ENCODE peak calls at places on chromosome 17, in four cellular contexts. V is A549, B is stomach, P is transverse colon. I is an unnamed sample.

GRCh38 chr17:78146471-78146869 is 285 bp downstream of the C17orf99 start:
- DNase-seq in V (no peak), B (no peak), P (peak), I (no peak)

GRCh38 chr17:35540589-35541404 is 3.3 kb upstream of the SLFN12L start:
- DNase-seq in P (peak), B (peak), V (no peak), I (no peak)

GRCh38 chr17:16407911-16408588 is 7.3 kb upstream of the TRPV2 start:
- DNase-seq in B (peak), V (no peak), P (peak), I (no peak)

GRCh38 chr17:66432558-66432957 is 130.1 kb downstream of the PRKCA start:
- DNase-seq in V (no peak), P (no peak), B (no peak), I (no peak)

GRCh38 chr17:76274559-76274956 is 9.4 kb downstream of the UBALD2 start:
- DNase-seq in P (no peak), B (no peak), V (no peak), I (no peak)

GRCh38 chr17:41967141-41967920 is 736 bp downstream of the CNP start:
- DNase-seq in V (no peak), P (peak), B (no peak), I (peak)

GRCh38 chr17:56754523-56755208 is 79.1 kb downstream of the C17orf67 start:
- DNase-seq in V (peak), P (no peak), B (no peak), I (peak)

GRCh38 chr17:64213995-64214507 is 49.0 kb downstream of the TEX2 start:
- DNase-seq in P (no peak), B (no peak), V (no peak), I (no peak)

GRCh38 chr17:42378597-42379594 is 9.3 kb downstream of the STAT3 start:
- DNase-seq in P (peak), V (no peak), B (no peak), I (no peak)

GRCh38 chr17:9018731-9019130 is 2.6 kb upstream of the NTN1 start:
- DNase-seq in P (no peak), B (no peak), V (no peak), I (no peak)

GRCh38 chr17:65156185-65156834 is 19.1 kb downstream of the RGS9 start:
- DNase-seq in P (peak), V (no peak), B (peak), I (no peak)

GRCh38 chr17:44402564-44403172 is 13.2 kb upstream of the ITGA2B start:
- DNase-seq in P (no peak), V (no peak), B (no peak), I (no peak)

GRCh38 chr17:41396340-41396739 is 1.1 kb downstream of the KRT31 start:
- DNase-seq in P (no peak), V (no peak), B (no peak), I (no peak)

GRCh38 chr17:31294839-31295488 is 2.1 kb downstream of the OMG start:
- DNase-seq in P (no peak), B (no peak), V (no peak), I (no peak)

GRCh38 chr17:36980281-36980761 is 31.6 kb downstream of the AATF start:
- DNase-seq in B (no peak), P (no peak), V (no peak), I (no peak)

GRCh38 chr17:82752371-82753200 is 721 bp downstream of the TBCD start:
- DNase-seq in B (no peak), P (peak), V (peak), I (peak)

GRCh38 chr17:5234645-5235576 is at the start of gene SCIMP:
- DNase-seq in P (peak), V (no peak), B (no peak), I (no peak)

GRCh38 chr17:76004750-76005262 is 4.2 kb downstream of the CDK3 start:
- DNase-seq in V (no peak), B (no peak), P (no peak), I (no peak)

GRCh38 chr17:69954241-69954933 is 120.6 kb upstream of the KCNJ16 start:
- DNase-seq in B (no peak), P (no peak), V (no peak), I (no peak)

GRCh38 chr17:15361151-15361550 is 19.8 kb upstream of the TEKT3 start:
- DNase-seq in B (no peak), V (no peak), P (no peak), I (no peak)

GRCh38 chr17:41718287-41718645 is 6.1 kb downstream of the GAST start:
- DNase-seq in P (no peak), V (no peak), B (no peak), I (no peak)

GRCh38 chr17:55005520-55005919 is 37.0 kb downstream of the STXBP4 start:
- DNase-seq in V (no peak), B (no peak), P (no peak), I (no peak)

GRCh38 chr17:78088529-78088928 is 40.0 kb downstream of the TMC6 start:
- DNase-seq in V (no peak), B (no peak), P (no peak), I (no peak)

GRCh38 chr17:37570527-37571093 is 38.6 kb downstream of the SYNRG start:
- DNase-seq in P (peak), B (peak), V (peak), I (no peak)

GRCh38 chr17:67434061-67434525 is 57.0 kb downstream of the PITPNC1 start:
- DNase-seq in P (peak), V (no peak), B (peak), I (no peak)

GRCh38 chr17:74968361-74968780 is 4.2 kb downstream of the HID1 start:
- DNase-seq in B (peak), P (peak), V (no peak), I (no peak)

GRCh38 chr17:45234641-45235040 is 13.0 kb downstream of the FMNL1 start:
- DNase-seq in P (no peak), V (no peak), B (no peak), I (no peak)

GRCh38 chr17:74119960-74120359 is 83.5 kb upstream of the RPL38 start:
- DNase-seq in B (no peak), V (no peak), P (no peak), I (no peak)

GRCh38 chr17:57004944-57005579 is 27.1 kb downstream of the SCPEP1 start:
- DNase-seq in P (peak), B (peak), V (peak), I (no peak)

GRCh38 chr17:79400989-79401703 is 209.7 kb downstream of the RBFOX3 start:
- DNase-seq in B (peak), V (peak), P (peak), I (peak)

GRCh38 chr17:74946641-74947040 is 10.9 kb downstream of the OTOP3 start:
- DNase-seq in V (no peak), P (no peak), B (no peak), I (no peak)

GRCh38 chr17:5249615-5250014 is 15.0 kb upstream of the SCIMP start:
- DNase-seq in P (peak), B (peak), V (peak), I (no peak)

GRCh38 chr17:4591529-4591928 is 7.2 kb downstream of the SMTNL2 start:
- DNase-seq in V (peak), B (no peak), P (no peak), I (no peak)

GRCh38 chr17:51607512-51607911 is 347.2 kb downstream of the UTP18 start:
- DNase-seq in V (no peak), P (no peak), B (no peak), I (no peak)

GRCh38 chr17:35011671-35012216 is 31.4 kb downstream of the LIG3 start:
- DNase-seq in V (no peak), B (no peak), P (no peak), I (no peak)

GRCh38 chr17:65156835-65157565 is 19.8 kb downstream of the RGS9 start:
- DNase-seq in P (peak), V (no peak), B (no peak), I (no peak)

GRCh38 chr17:18187226-18187625 is 3.6 kb downstream of the ALKBH5 start:
- DNase-seq in V (no peak), B (no peak), P (no peak), I (no peak)

GRCh38 chr17:83034525-83034924 is 44.9 kb upstream of the METRNL start:
- DNase-seq in V (no peak), B (no peak), P (no peak), I (peak)

DNA sequence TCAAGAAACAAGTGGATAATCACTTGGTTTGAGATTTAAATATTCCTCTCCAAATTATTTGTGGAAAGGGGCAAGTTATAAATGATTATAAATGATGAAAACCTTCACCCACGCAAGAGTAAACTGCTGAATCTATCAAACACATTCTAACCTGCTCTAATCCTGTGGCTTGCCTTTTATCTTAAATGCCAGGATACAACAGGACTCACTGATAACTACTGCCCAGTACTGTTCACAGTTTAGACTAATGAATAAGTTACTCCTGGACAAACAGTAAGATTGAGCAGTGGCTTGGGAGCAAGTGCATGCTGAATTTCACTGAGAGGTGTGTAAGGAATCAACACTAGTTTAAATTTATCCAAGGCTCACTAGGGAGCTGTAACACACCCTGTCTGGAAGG is 31.1 kb downstream of the IGF2BP1 start:
- DNase-seq in B (no peak), P (no peak), V (no peak), I (no peak)
- TF ChIP-seq EP300 in B (no peak), P (no peak), V (no peak), I (no peak)

GRCh38 chr17:80455328-80455710 is 21.1 kb downstream of the NPTX1 start:
- DNase-seq in B (peak), V (peak), P (peak), I (peak)

GRCh38 chr17:80456465-80457235 is 19.8 kb downstream of the NPTX1 start:
- DNase-seq in V (no peak), B (no peak), P (no peak), I (no peak)

GRCh38 chr17:80457236-80457856 is 19.1 kb downstream of the NPTX1 start:
- DNase-seq in P (no peak), V (no peak), B (no peak), I (no peak)

GRCh38 chr17:80454557-80455327 is 21.7 kb downstream of the NPTX1 start:
- DNase-seq in P (peak), B (peak), V (peak), I (peak)

DNA sequence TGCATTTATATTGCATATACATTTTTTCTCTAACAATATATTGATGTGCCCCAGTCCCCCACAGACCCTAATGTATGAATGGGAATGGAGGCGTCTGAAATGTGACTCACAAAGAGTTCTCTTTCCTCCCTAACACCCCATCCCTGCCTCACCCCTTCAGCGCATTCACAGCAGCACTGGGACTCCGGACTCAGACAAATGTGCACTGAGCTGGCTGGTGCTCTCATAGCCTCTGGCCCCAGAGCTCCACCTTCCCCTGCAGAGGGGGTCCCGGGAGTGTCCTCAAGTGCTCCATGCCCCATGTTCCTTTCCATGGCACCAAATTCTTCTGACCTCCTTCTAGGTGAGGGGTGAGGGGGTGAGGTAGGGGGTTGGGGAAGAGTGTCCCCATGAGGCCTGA is 20.6 kb downstream of the NPTX1 start:
- DNase-seq in B (no peak), P (no peak), V (no peak), I (no peak)
- H3K27ac ChIP-seq in B (peak), P (peak), V (peak), I (peak)

GRCh38 chr17:6995500-6996255 is at the start of gene ALOX12:
- DNase-seq in V (no peak), P (no peak), B (peak), I (peak)

GRCh38 chr17:6994118-6994598 is 1.7 kb upstream of the ALOX12 start:
- DNase-seq in B (no peak), P (no peak), V (no peak), I (no peak)

GRCh38 chr17:6994666-6995246 is 1.1 kb upstream of the ALOX12 start:
- DNase-seq in V (no peak), P (no peak), B (no peak), I (no peak)

GRCh38 chr17:6997171-6997570 is 1.3 kb downstream of the ALOX12 start:
- DNase-seq in B (no peak), P (no peak), V (no peak), I (no peak)

DNA sequence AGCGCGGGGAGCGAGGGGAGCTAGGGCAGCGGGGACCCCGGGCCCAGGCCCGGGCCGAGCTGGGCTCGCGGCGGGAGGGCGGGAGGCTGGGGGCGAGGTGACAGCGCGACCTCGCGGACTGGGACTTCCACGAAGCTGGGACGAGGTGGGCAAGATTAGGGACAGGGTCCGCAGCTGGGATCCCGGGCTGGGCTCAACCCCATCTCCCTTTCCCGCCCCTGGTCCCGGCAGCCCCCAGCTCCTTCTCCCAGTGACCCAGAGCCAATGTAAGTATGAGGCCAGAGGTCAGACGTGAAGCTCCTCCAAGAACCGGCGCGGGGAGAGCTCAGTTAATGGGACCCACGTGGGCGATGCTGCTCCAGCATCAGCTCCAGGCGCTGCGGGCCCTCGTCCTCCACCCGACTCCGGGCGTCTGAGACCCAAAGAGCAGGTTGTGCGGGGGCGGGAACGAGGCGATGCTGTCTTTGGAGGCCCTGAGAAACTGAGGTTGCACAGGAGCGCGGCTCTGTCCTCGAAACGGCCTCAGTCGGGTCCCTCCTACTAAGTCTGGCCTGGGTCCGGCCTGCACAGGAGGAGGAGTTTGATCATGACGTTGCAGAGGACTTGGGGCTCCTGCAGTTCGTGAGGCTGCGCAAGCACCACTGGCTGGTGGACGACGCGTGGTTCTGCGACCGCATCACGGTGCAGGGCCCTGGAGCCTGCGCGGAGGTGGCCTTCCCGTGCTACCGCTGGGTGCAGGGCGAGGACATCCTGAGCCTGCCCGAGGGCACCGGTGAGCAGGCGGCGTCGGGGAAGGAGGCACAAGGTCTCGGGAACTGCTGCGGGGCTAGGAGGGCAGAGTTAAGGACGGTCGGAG is 635 bp downstream of the ALOX12 start:
- DNase-seq in P (no peak), V (no peak), B (no peak), I (peak)
- TF ChIP-seq EP300 in P (no peak), V (no peak), B (no peak), I (no peak)

GRCh38 chr17:27455569-27455913 is 707 bp upstream of the KSR1 start:
- DNase-seq in P (no peak), B (no peak), V (no peak), I (no peak)
- H3K27ac ChIP-seq in P (peak), B (peak), V (peak), I (peak)

DNA sequence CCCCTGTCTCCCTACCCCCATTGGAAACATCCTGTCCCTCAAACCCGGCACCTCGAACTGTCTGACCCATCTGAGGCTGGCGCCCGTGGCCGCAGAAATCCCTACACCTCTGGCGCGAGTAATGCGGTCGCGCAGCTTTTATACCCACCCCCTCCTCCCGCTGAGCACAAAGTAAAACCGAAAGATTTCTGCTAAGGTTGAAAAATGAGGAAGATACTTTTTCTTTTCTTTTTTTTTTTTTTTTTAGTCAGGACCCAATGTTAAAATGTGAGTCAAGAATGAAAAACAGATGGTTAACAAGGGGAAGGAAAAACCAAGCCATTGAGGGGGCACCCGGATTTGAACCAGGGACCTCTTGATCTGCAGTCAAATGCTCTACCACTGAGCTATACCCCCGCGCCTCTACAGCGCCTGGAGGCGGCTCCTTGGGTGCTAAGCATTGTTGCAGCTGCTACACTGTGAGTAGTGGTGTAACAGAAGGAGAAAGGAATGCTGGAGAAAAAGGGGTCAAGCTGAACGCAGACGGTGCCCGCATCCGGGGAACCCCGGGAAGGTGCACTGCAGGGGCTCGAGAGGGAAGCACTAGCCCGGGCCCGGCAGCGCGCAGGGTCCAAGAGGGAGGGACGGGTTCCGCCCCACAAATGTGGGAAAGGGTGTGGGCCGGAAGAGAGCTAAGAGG is 751 bp upstream of the LASP1 start:
- DNase-seq in P (peak), B (peak), V (peak), I (peak)
- TF ChIP-seq EP300 in P (no peak), B (no peak), V (peak), I (no peak)

GRCh38 chr17:2395258-2396170 is 5.3 kb downstream of the MNT start:
- DNase-seq in V (peak), P (no peak), B (no peak), I (peak)

GRCh38 chr17:2393954-2394749 is 6.7 kb downstream of the MNT start:
- DNase-seq in P (peak), V (no peak), B (no peak), I (no peak)

GRCh38 chr17:2393184-2393953 is 7.5 kb downstream of the MNT start:
- DNase-seq in V (peak), B (peak), P (peak), I (peak)

GRCh38 chr17:2396192-2396567 is 4.7 kb downstream of the MNT start:
- DNase-seq in P (no peak), V (no peak), B (no peak), I (no peak)

GRCh38 chr17:2394775-2395191 is 6.1 kb downstream of the MNT start:
- DNase-seq in V (no peak), B (no peak), P (no peak), I (no peak)
- H3K27ac ChIP-seq in V (peak), B (peak), P (peak), I (peak)

GRCh38 chr17:59754547-59754946 is 47.1 kb downstream of the VMP1 start:
- DNase-seq in B (no peak), P (no peak), V (peak), I (no peak)
- TF ChIP-seq EP300 in B (no peak), P (no peak), V (peak), I (no peak)

GRCh38 chr17:48541574-48542113 is 3.3 kb downstream of the HOXB2 start:
- DNase-seq in B (no peak), V (no peak), P (peak), I (no peak)
- H3K27ac ChIP-seq in B (peak), V (no peak), P (peak), I (peak)

I was measured in upper lobe of left lung.